ENCODE peak calls at places on chromosome 17, in five cellular contexts. C is MM.1S; P is amniotic epithelial cell; G is NCI-H524; K is activated CD8-positive, alpha-beta memory T cell treated with anti-CD3 and anti-CD28 coated beads for 48 hours. S is an unnamed sample.

GRCh38 chr17:39564201-39564828 is 43.4 kb downstream of the NEUROD2 start:
- DNase-seq in C (no peak), P (peak), G (peak), K (no peak), S (no peak)

GRCh38 chr17:48612456-48612853 is 1.6 kb upstream of the HOXB7 start:
- DNase-seq in C (no peak), P (peak), G (no peak), K (no peak), S (no peak)

GRCh38 chr17:15213381-15214087 is 51.6 kb downstream of the PMP22 start:
- DNase-seq in C (no peak), P (peak), G (peak), K (no peak), S (no peak)

GRCh38 chr17:64420143-64420670 is 28.7 kb upstream of the MILR1 start:
- DNase-seq in C (peak), P (peak), G (peak), K (no peak), S (no peak)

GRCh38 chr17:9381068-9381467 is 194.6 kb downstream of the STX8 start:
- DNase-seq in C (no peak), P (no peak), G (no peak), K (no peak), S (no peak)

GRCh38 chr17:70820276-70820675 is 650.9 kb downstream of the KCNJ2 start:
- DNase-seq in C (no peak), P (no peak), G (no peak), K (no peak), S (no peak)

GRCh38 chr17:32523827-32524552 is 37.2 kb downstream of the CDK5R1 start:
- DNase-seq in C (peak), P (no peak), G (no peak), K (no peak), S (peak)

GRCh38 chr17:17119533-17119932 is 77.3 kb downstream of the MPRIP start:
- DNase-seq in C (no peak), P (peak), G (no peak), K (peak), S (peak)

GRCh38 chr17:32142857-32143524 is 689 bp downstream of the RHOT1 start:
- DNase-seq in C (peak), P (peak), G (peak), K (no peak), S (no peak)